ENCODE peak calls at places on chromosome 5, in ten cellular contexts. E, A, S, K, M, Q, C, W, Y and G are unnamed samples.

GRCh38 chr5:122419195-122419894 is 107.3 kb downstream of the SNCAIP start:
- DNase-seq in E (no peak), M (no peak), A (no peak), S (peak; percentile 16), Y (no peak), K (no peak), C (no peak), Q (no peak), W (no peak), G (no peak)

GRCh38 chr5:144697847-144698262 is 527.2 kb downstream of the KCTD16 start:
- DNase-seq in C (peak; percentile 14), Y (no peak), K (no peak), E (no peak), A (no peak), W (no peak), Q (no peak), S (peak; percentile 93), M (no peak), G (peak; percentile 99)

GRCh38 chr5:109242518-109242917 is 167.3 kb downstream of the PJA2 start:
- DNase-seq in M (no peak), K (no peak), Y (no peak), Q (no peak), A (no peak), W (no peak), E (no peak), S (no peak), C (no peak), G (no peak)

GRCh38 chr5:52947851-52948250 is 41.3 kb upstream of the ITGA2 start:
- DNase-seq in S (peak; percentile 23), W (no peak), E (no peak), Y (no peak), A (no peak), Q (no peak), C (no peak), M (no peak), K (no peak), G (no peak)

GRCh38 chr5:20972419-20972925 is 984.5 kb upstream of the CDH18 start:
- DNase-seq in C (peak; percentile 85), Y (no peak), M (no peak), A (no peak), K (no peak), S (no peak), E (peak; percentile 29), Q (peak; percentile 35), W (peak; percentile 6), G (no peak)

GRCh38 chr5:134079748-134080581 is 34.5 kb upstream of the TCF7 start:
- DNase-seq in Y (no peak), C (no peak), K (no peak), E (no peak), Q (no peak), S (no peak), W (no peak), M (no peak), A (no peak), G (no peak)

GRCh38 chr5:54988218-54988617 is 2.8 kb upstream of the ESM1 start:
- DNase-seq in S (no peak), K (no peak), C (no peak), A (no peak), M (no peak), Y (no peak), E (no peak), Q (no peak), W (no peak), G (no peak)

GRCh38 chr5:124279146-124279545 is 467.3 kb downstream of the ZNF608 start:
- DNase-seq in W (no peak), C (no peak), S (no peak), M (no peak), E (no peak), Q (no peak), K (no peak), Y (no peak), A (no peak), G (no peak)

GRCh38 chr5:60961685-60962084 is 16.7 kb downstream of the NDUFAF2 start:
- DNase-seq in Y (no peak), W (no peak), Q (no peak), K (no peak), M (no peak), S (peak; percentile 33), E (no peak), A (no peak), C (peak; percentile 68), G (no peak)

GRCh38 chr5:60958712-60959111 is 13.7 kb downstream of the NDUFAF2 start:
- DNase-seq in K (no peak), S (no peak), E (no peak), Q (no peak), A (no peak), W (no peak), M (no peak), Y (no peak), C (no peak), G (no peak)

GRCh38 chr5:60958088-60958487 is 13.1 kb downstream of the NDUFAF2 start:
- DNase-seq in Y (no peak), S (no peak), W (no peak), A (no peak), K (no peak), M (no peak), Q (no peak), E (no peak), C (no peak), G (no peak)

GRCh38 chr5:60959156-60959555 is 14.2 kb downstream of the NDUFAF2 start:
- DNase-seq in Q (no peak), A (peak; percentile 16), S (peak; percentile 32), M (no peak), E (no peak), W (no peak), Y (no peak), K (no peak), C (peak; percentile 50), G (peak; percentile 17)

GRCh38 chr5:60960591-60960990 is 15.6 kb downstream of the NDUFAF2 start:
- DNase-seq in K (no peak), C (peak; percentile 42), S (peak; percentile 59), A (peak; percentile 31), E (no peak), M (no peak), Q (no peak), W (no peak), Y (no peak), G (peak; percentile 25)
- TF ChIP-seq CTCF in K (peak; percentile 43), C (peak; percentile 70), S (peak; percentile 56), A (peak; percentile 85), E (no peak), M (peak; percentile 22), Q (peak; percentile 55), W (peak; percentile 58), Y (peak; percentile 32), G (peak; percentile 81)

GRCh38 chr5:136979131-136979530 is 520.0 kb downstream of the SPOCK1 start:
- DNase-seq in M (no peak), K (no peak), E (no peak), C (no peak), Q (no peak), Y (no peak), S (peak; percentile 2), W (no peak), A (no peak), G (peak; percentile 54)

GRCh38 chr5:136985785-136986475 is 513.2 kb downstream of the SPOCK1 start:
- DNase-seq in K (no peak), M (no peak), Q (no peak), W (no peak), Y (no peak), S (no peak), E (no peak), C (peak; percentile 7), A (no peak), G (no peak)

GRCh38 chr5:136984772-136985455 is 514.2 kb downstream of the SPOCK1 start:
- DNase-seq in Q (no peak), C (no peak), A (no peak), E (no peak), S (no peak), M (no peak), K (no peak), W (no peak), Y (peak; percentile 16), G (no peak)

DNA sequence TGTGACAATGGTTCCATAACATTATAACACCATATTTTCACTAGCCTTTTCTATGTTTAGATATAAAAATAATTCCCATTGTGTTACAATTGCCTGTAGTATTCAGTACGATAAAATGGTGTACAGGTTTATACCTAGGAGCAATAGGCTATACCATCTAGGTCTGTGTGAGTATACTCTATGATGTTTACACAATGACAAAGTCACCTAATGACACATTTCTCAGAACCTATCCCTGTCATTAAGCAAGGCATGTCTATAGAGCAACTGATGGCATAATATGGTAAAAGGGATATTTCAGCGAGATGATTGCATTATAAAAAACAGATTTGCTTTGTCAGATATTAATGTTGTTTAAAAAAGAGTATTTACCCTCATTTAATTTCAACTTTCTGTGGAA is 517.2 kb downstream of the SPOCK1 start:
- DNase-seq in C (no peak), S (no peak), Y (no peak), E (no peak), W (no peak), Q (no peak), A (no peak), K (no peak), M (no peak), G (no peak)
- TF ChIP-seq CTCF in C (no peak), S (no peak), Y (no peak), E (no peak), W (no peak), Q (no peak), A (no peak), K (no peak), M (no peak), G (no peak)

DNA sequence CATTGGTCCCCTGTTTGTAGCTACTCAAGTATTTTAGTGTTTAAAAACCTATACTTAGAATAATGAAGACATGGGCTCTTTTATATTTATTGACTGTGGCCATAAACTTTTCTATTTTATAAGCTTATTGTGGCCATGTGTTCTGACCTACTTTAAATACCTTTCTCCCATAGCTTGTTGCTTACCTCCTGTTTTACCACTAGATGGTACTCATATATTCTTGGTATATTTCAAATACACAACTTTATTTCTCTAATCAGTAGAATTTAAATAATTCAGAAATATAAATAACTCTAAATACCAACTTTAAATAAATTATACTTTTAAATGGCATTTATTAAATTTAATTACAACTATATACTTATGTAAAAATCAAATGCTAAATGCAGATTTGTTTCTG is 498.0 kb downstream of the PRDM9 start:
- DNase-seq in K (no peak), Y (no peak), A (no peak), E (no peak), C (no peak), W (no peak), Q (no peak), S (peak; percentile 1), M (no peak), G (no peak)
- TF ChIP-seq CTCF in K (no peak), Y (no peak), A (peak; percentile 23), E (no peak), C (no peak), W (no peak), Q (no peak), S (no peak), M (no peak), G (no peak)

GRCh38 chr5:10304932-10305331 is 2.8 kb downstream of the CMBL start:
- DNase-seq in S (no peak), Y (no peak), W (no peak), M (no peak), A (no peak), K (no peak), C (no peak), Q (no peak), E (no peak), G (no peak)
- TF ChIP-seq CTCF in S (no peak), Y (no peak), W (no peak), M (no peak), A (peak; percentile 21), K (no peak), C (no peak), Q (no peak), E (no peak), G (peak; percentile 39)

GRCh38 chr5:58182287-58182841 is 277.5 kb downstream of the PLK2 start:
- DNase-seq in M (no peak), Y (no peak), S (no peak), E (no peak), Q (no peak), W (no peak), K (no peak), A (no peak), C (no peak), G (no peak)
- TF ChIP-seq CTCF in M (no peak), Y (no peak), S (no peak), E (no peak), Q (no peak), W (no peak), K (no peak), A (no peak), C (no peak), G (no peak)